ENCODE peak calls at places on chromosome 4, in six cellular contexts. One of them, this sample, is unnamed. For H4K20me1 and H3K27me3, the result is how much of the 10 kb centered on the place peaks cover.

GRCh38 chr4:7938513-7939376 is 916 bp downstream of the AFAP1 start:
- DNase-seq in H9: no peak
- DNase-seq in astrocyte: peak
- DNase-seq in GM23338: peak
- DNase-seq in Karpas-422: no peak
- DNase-seq in K562: no peak
- DNase-seq in this sample: peak

GRCh38 chr4:151921811-151922210 is 161.0 kb upstream of the GATB start:
- DNase-seq in H9: no peak
- DNase-seq in astrocyte: peak
- DNase-seq in GM23338: no peak
- DNase-seq in Karpas-422: no peak
- DNase-seq in K562: no peak
- DNase-seq in this sample: peak

GRCh38 chr4:151014521-151015457 is at the start of gene LRBA:
- DNase-seq in H9: peak
- DNase-seq in astrocyte: peak
- DNase-seq in GM23338: peak
- DNase-seq in Karpas-422: peak
- DNase-seq in K562: peak
- DNase-seq in this sample: peak

GRCh38 chr4:7649741-7650531 is 215.2 kb upstream of the PSAPL1 start:
- DNase-seq in H9: no peak
- DNase-seq in astrocyte: peak
- DNase-seq in GM23338: no peak
- DNase-seq in Karpas-422: no peak
- DNase-seq in K562: no peak
- DNase-seq in this sample: peak

GRCh38 chr4:140621161-140621560 is 52.4 kb upstream of the UCP1 start:
- DNase-seq in H9: no peak
- DNase-seq in astrocyte: no peak
- DNase-seq in GM23338: no peak
- DNase-seq in Karpas-422: no peak
- DNase-seq in K562: no peak
- DNase-seq in this sample: no peak

GRCh38 chr4:35684755-35685154 is 559.6 kb downstream of the ARAP2 start:
- DNase-seq in H9: no peak
- DNase-seq in astrocyte: no peak
- DNase-seq in GM23338: no peak
- DNase-seq in Karpas-422: no peak
- DNase-seq in K562: no peak
- DNase-seq in this sample: no peak

GRCh38 chr4:67204441-67204840 is 340.9 kb downstream of the CENPC start:
- DNase-seq in H9: no peak
- DNase-seq in astrocyte: peak
- DNase-seq in GM23338: no peak
- DNase-seq in Karpas-422: no peak
- DNase-seq in K562: no peak
- DNase-seq in this sample: no peak

GRCh38 chr4:119025440-119025839 is 110.2 kb upstream of the MYOZ2 start:
- DNase-seq in H9: no peak
- DNase-seq in astrocyte: peak
- DNase-seq in GM23338: no peak
- DNase-seq in Karpas-422: no peak
- DNase-seq in K562: no peak
- DNase-seq in this sample: no peak

GRCh38 chr4:75745192-75745591 is 20.8 kb downstream of the USO1 start:
- DNase-seq in H9: no peak
- DNase-seq in astrocyte: peak
- DNase-seq in GM23338: no peak
- DNase-seq in Karpas-422: no peak
- DNase-seq in K562: no peak
- DNase-seq in this sample: peak

GRCh38 chr4:168484626-168485025 is 4.3 kb upstream of the DDX60L start:
- DNase-seq in H9: no peak
- DNase-seq in astrocyte: peak
- DNase-seq in GM23338: no peak
- DNase-seq in Karpas-422: no peak
- DNase-seq in K562: no peak
- DNase-seq in this sample: peak

GRCh38 chr4:128385683-128386304 is 98.2 kb upstream of the PGRMC2 start:
- DNase-seq in H9: no peak
- DNase-seq in astrocyte: peak
- DNase-seq in GM23338: peak
- DNase-seq in Karpas-422: peak
- DNase-seq in K562: no peak
- DNase-seq in this sample: no peak

GRCh38 chr4:81493895-81494490 is 22.3 kb upstream of the RASGEF1B start:
- DNase-seq in H9: no peak
- DNase-seq in astrocyte: no peak
- DNase-seq in GM23338: no peak
- DNase-seq in Karpas-422: no peak
- DNase-seq in K562: no peak
- DNase-seq in this sample: no peak

GRCh38 chr4:74948279-74948678 is 15.4 kb downstream of the PARM1 start:
- DNase-seq in H9: no peak
- DNase-seq in astrocyte: no peak
- DNase-seq in GM23338: no peak
- DNase-seq in Karpas-422: no peak
- DNase-seq in K562: no peak
- DNase-seq in this sample: no peak

GRCh38 chr4:56575820-56576429 is 70.3 kb downstream of the ARL9 start:
- DNase-seq in H9: no peak
- DNase-seq in astrocyte: peak
- DNase-seq in GM23338: peak
- DNase-seq in Karpas-422: peak
- DNase-seq in K562: no peak
- DNase-seq in this sample: peak

GRCh38 chr4:1033840-1034551 is 22.6 kb downstream of the FGFRL1 start:
- DNase-seq in H9: no peak
- DNase-seq in astrocyte: peak
- DNase-seq in GM23338: no peak
- DNase-seq in Karpas-422: no peak
- DNase-seq in K562: no peak
- DNase-seq in this sample: peak

GRCh38 chr4:88730811-88731210 is 33.2 kb upstream of the NAP1L5 start:
- DNase-seq in H9: no peak
- DNase-seq in astrocyte: no peak
- DNase-seq in GM23338: no peak
- DNase-seq in Karpas-422: no peak
- DNase-seq in K562: no peak
- DNase-seq in this sample: no peak

GRCh38 chr4:105520819-105521790 is 31.3 kb upstream of the ARHGEF38 start:
- DNase-seq in H9: no peak
- DNase-seq in astrocyte: peak
- DNase-seq in GM23338: peak
- DNase-seq in Karpas-422: peak
- DNase-seq in K562: peak
- DNase-seq in this sample: peak

GRCh38 chr4:15793506-15794363 is 15.6 kb downstream of the CD38 start:
- DNase-seq in H9: no peak
- DNase-seq in astrocyte: no peak
- DNase-seq in GM23338: no peak
- DNase-seq in Karpas-422: no peak
- DNase-seq in K562: no peak
- DNase-seq in this sample: no peak

GRCh38 chr4:31918891-31919290 is 1198.7 kb downstream of the PCDH7 start:
- DNase-seq in H9: no peak
- DNase-seq in astrocyte: no peak
- DNase-seq in GM23338: no peak
- DNase-seq in Karpas-422: no peak
- DNase-seq in K562: no peak
- DNase-seq in this sample: no peak

GRCh38 chr4:14428125-14428524 is 574.2 kb upstream of the CPEB2 start:
- DNase-seq in H9: no peak
- DNase-seq in astrocyte: no peak
- DNase-seq in GM23338: no peak
- DNase-seq in Karpas-422: no peak
- DNase-seq in K562: no peak
- DNase-seq in this sample: peak

GRCh38 chr4:20356565-20356964 is 104.9 kb downstream of the SLIT2 start:
- DNase-seq in H9: no peak
- DNase-seq in astrocyte: peak
- DNase-seq in GM23338: no peak
- DNase-seq in Karpas-422: no peak
- DNase-seq in K562: no peak
- DNase-seq in this sample: no peak

GRCh38 chr4:78612398-78613005 is 60.9 kb downstream of the ANXA3 start:
- DNase-seq in H9: no peak
- DNase-seq in astrocyte: no peak
- DNase-seq in GM23338: peak
- DNase-seq in Karpas-422: peak
- DNase-seq in K562: no peak
- DNase-seq in this sample: no peak

GRCh38 chr4:182504440-182504839 is 261.2 kb downstream of the TENM3 start:
- DNase-seq in H9: no peak
- DNase-seq in astrocyte: peak
- DNase-seq in GM23338: no peak
- DNase-seq in Karpas-422: no peak
- DNase-seq in K562: no peak
- DNase-seq in this sample: no peak

GRCh38 chr4:32135642-32136041 is 1415.5 kb downstream of the PCDH7 start:
- DNase-seq in H9: no peak
- DNase-seq in astrocyte: peak
- DNase-seq in GM23338: no peak
- DNase-seq in Karpas-422: no peak
- DNase-seq in K562: no peak
- DNase-seq in this sample: no peak

GRCh38 chr4:52982246-52982950 is 120.3 kb downstream of the RASL11B start:
- DNase-seq in H9: no peak
- DNase-seq in astrocyte: peak
- DNase-seq in GM23338: peak
- DNase-seq in Karpas-422: peak
- DNase-seq in K562: peak
- DNase-seq in this sample: peak
- H4K20me1 ChIP-seq in H9: under half
- H4K20me1 ChIP-seq in astrocyte: under half
- H4K20me1 ChIP-seq in GM23338: under half
- H4K20me1 ChIP-seq in Karpas-422: under half
- H4K20me1 ChIP-seq in K562: under half
- H4K20me1 ChIP-seq in this sample: under half

DNA sequence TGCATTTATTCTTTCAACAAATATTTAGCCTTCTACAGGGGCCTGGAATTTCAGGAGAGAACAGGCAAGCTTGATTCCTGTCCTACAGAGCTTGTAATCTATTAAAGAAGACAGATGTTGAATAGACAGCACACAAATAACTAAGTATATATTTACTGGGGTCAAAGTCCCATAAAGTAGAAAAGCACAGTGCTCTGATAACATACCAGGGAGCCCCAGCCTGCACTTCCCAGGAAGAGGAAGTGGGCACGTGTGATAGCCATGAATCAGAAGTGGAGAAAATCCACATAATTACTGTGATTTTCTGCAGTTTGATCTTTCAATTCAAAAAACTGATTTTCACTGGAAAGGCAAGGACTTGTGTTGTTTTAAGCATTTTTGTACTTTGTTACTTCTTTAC is 129.1 kb downstream of the EGF start:
- DNase-seq in H9: no peak
- DNase-seq in astrocyte: no peak
- DNase-seq in GM23338: no peak
- DNase-seq in Karpas-422: no peak
- DNase-seq in K562: no peak
- DNase-seq in this sample: no peak
- H3K27me3 ChIP-seq in H9: under half
- H3K27me3 ChIP-seq in astrocyte: under half
- H3K27me3 ChIP-seq in GM23338: under half
- H3K27me3 ChIP-seq in Karpas-422: under half
- H3K27me3 ChIP-seq in K562: under half
- H3K27me3 ChIP-seq in this sample: under half

DNA sequence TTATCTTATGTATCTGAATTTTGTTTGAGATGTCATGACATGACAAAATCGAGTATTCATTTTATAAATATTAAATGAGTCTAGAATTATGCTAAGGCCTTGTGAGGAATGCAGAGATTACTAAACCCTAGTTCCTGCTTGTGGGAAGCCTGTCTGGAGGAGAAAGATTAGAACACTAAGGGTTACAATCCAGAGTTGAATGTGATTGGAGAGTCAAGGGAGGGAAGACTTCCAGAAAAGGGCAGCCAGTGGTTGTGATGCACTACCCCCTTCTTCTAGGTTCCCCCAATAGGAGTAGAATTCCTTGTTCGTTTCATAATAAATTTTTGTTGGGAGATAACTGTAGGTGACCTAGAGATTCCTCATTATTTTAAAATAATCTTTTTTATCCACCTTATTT is 141.1 kb downstream of the AFF1 start:
- DNase-seq in H9: no peak
- DNase-seq in astrocyte: no peak
- DNase-seq in GM23338: peak
- DNase-seq in Karpas-422: no peak
- DNase-seq in K562: no peak
- DNase-seq in this sample: no peak
- H4K20me1 ChIP-seq in H9: under half
- H4K20me1 ChIP-seq in astrocyte: under half
- H4K20me1 ChIP-seq in GM23338: under half
- H4K20me1 ChIP-seq in Karpas-422: under half
- H4K20me1 ChIP-seq in K562: under half
- H4K20me1 ChIP-seq in this sample: under half

GRCh38 chr4:110851989-110852388 is 229.1 kb upstream of the PITX2 start:
- DNase-seq in H9: no peak
- DNase-seq in astrocyte: no peak
- DNase-seq in GM23338: no peak
- DNase-seq in Karpas-422: no peak
- DNase-seq in K562: no peak
- DNase-seq in this sample: no peak

GRCh38 chr4:110850461-110851447 is 227.9 kb upstream of the PITX2 start:
- DNase-seq in H9: peak
- DNase-seq in astrocyte: no peak
- DNase-seq in GM23338: peak
- DNase-seq in Karpas-422: no peak
- DNase-seq in K562: no peak
- DNase-seq in this sample: no peak

GRCh38 chr4:110853242-110853641 is 230.4 kb upstream of the PITX2 start:
- DNase-seq in H9: no peak
- DNase-seq in astrocyte: no peak
- DNase-seq in GM23338: no peak
- DNase-seq in Karpas-422: no peak
- DNase-seq in K562: no peak
- DNase-seq in this sample: no peak

GRCh38 chr4:110852793-110853192 is 229.9 kb upstream of the PITX2 start:
- DNase-seq in H9: no peak
- DNase-seq in astrocyte: no peak
- DNase-seq in GM23338: no peak
- DNase-seq in Karpas-422: no peak
- DNase-seq in K562: no peak
- DNase-seq in this sample: no peak

DNA sequence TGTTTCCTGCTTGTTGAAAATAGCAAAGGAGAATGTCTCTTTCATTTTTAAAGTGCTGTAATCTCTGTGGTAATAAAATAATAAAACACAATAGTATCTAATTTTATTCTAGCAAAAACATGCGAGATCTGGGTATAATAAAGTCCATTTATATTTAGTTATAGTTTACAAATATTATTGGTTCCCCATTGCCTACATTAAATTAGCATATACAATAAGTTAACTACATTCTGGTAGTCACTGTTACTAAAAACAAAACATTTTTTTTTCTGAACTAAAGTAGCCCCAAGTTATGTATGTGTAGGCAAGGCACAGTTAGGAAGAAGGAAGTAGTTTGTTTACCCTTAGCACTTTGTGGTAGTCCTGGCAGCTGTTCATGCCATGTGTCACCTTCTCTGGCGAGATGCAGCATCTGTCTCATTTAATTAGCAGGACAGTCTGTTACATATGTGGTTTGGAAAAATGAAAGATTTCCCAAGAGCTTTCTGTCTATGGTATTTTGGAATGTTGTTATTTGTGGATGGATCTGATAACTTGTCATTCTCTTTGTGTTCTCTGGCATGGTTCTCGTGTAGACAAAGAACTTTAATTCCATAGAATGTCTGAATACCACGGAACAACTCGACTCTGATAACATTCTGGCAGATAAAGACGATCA is 231.3 kb upstream of the PITX2 start:
- DNase-seq in H9: no peak
- DNase-seq in astrocyte: peak
- DNase-seq in GM23338: no peak
- DNase-seq in Karpas-422: no peak
- DNase-seq in K562: no peak
- DNase-seq in this sample: peak
- H3K27me3 ChIP-seq in H9: under half
- H3K27me3 ChIP-seq in astrocyte: under half
- H3K27me3 ChIP-seq in GM23338: under half
- H3K27me3 ChIP-seq in Karpas-422: under half
- H3K27me3 ChIP-seq in K562: under half
- H3K27me3 ChIP-seq in this sample: under half

This sample was measured in osteoblast.